ENCODE peak calls at places on chromosomes 11 and 22, in nine cellular contexts. H is esophagus muscularis mucosa, F is fibroblast of pulmonary artery, E is AG04450, C is tibial artery, O is A549, A is GM12865, L is sigmoid colon, K is neural crest cell. S is an unnamed sample.

GRCh38 chr11:111561801-111562325 is 21.3 kb downstream of the LAYN start:
- DNase-seq in H (no peak), F (peak; percentile 88), E (peak; percentile 61), C (no peak), O (peak; percentile 45), A (no peak), L (no peak), K (no peak), S (no peak)

GRCh38 chr11:67230406-67230805 is 35.9 kb upstream of the GRK2 start:
- DNase-seq in H (no peak), F (no peak), E (no peak), C (no peak), O (no peak), A (no peak), L (no peak), K (no peak), S (no peak)

GRCh38 chr11:115924744-115925567 is 420.7 kb upstream of the CADM1 start:
- DNase-seq in H (no peak), F (no peak), E (peak; percentile 67), C (no peak), O (no peak), A (peak; percentile 96), L (no peak), K (no peak), S (no peak)

GRCh38 chr11:46380340-46381045 is 976 bp upstream of the MDK start:
- DNase-seq in H (peak; percentile 86), F (peak; percentile 49), E (no peak), C (peak; percentile 60), O (no peak), A (peak; percentile 44), L (peak; percentile 85), K (peak; percentile 70), S (peak; percentile 96)

GRCh38 chr11:56659755-56660154 is 3.7 kb upstream of the OR5AR1 start:
- DNase-seq in H (no peak), F (no peak), E (no peak), C (no peak), O (no peak), A (no peak), L (no peak), K (no peak), S (peak; percentile 61)

GRCh38 chr11:3959015-3959917 is 103.8 kb downstream of the STIM1 start:
- DNase-seq in H (no peak), F (peak; percentile 35), E (no peak), C (no peak), O (peak; percentile 54), A (peak; percentile 19), L (no peak), K (no peak), S (no peak)

GRCh38 chr11:134519390-134519750 is 107.3 kb upstream of the B3GAT1 start:
- DNase-seq in H (no peak), F (no peak), E (no peak), C (no peak), O (no peak), A (no peak), L (peak; percentile 40), K (no peak), S (no peak)

GRCh38 chr22:23153994-23154393 is 8.7 kb downstream of the RAB36 start:
- DNase-seq in H (no peak), F (no peak), E (no peak), C (no peak), O (no peak), A (no peak), L (no peak), K (no peak), S (no peak)

GRCh38 chr11:2305862-2306823 is 4.3 kb downstream of the TSPAN32 start:
- DNase-seq in H (no peak), F (peak; percentile 91), E (peak; percentile 50), C (peak; percentile 60), O (no peak), A (no peak), L (peak; percentile 97), K (no peak), S (peak; percentile 42)

GRCh38 chr11:10784229-10785145 is 24.2 kb downstream of the EIF4G2 start:
- DNase-seq in H (no peak), F (peak; percentile 58), E (no peak), C (no peak), O (no peak), A (no peak), L (no peak), K (no peak), S (peak; percentile 69)

GRCh38 chr11:61534901-61535839 is 26.6 kb downstream of the LRRC10B start:
- DNase-seq in H (no peak), F (no peak), E (no peak), C (no peak), O (no peak), A (no peak), L (no peak), K (no peak), S (no peak)
- TF ChIP-seq CTCF in H (no peak), F (no peak), E (no peak), C (no peak), O (no peak), A (no peak), L (no peak), K (no peak), S (no peak)

GRCh38 chr11:86427441-86427840 is 52.8 kb downstream of the CCDC81 start:
- DNase-seq in H (no peak), F (no peak), E (no peak), C (no peak), O (no peak), A (no peak), L (no peak), K (no peak), S (no peak)

GRCh38 chr11:86435711-86436110 is 61.0 kb downstream of the CCDC81 start:
- DNase-seq in H (no peak), F (no peak), E (no peak), C (no peak), O (no peak), A (no peak), L (no peak), K (no peak), S (no peak)

GRCh38 chr11:86431258-86431657 is 56.6 kb downstream of the CCDC81 start:
- DNase-seq in H (no peak), F (no peak), E (no peak), C (no peak), O (no peak), A (no peak), L (no peak), K (no peak), S (no peak)
- TF ChIP-seq CTCF in H (no peak), F (no peak), E (no peak), C (no peak), O (no peak), A (no peak), L (no peak), K (no peak), S (no peak)

GRCh38 chr22:37768273-37768672 is 39.5 kb upstream of the GCAT start:
- DNase-seq in H (no peak), F (no peak), E (no peak), C (no peak), O (no peak), A (no peak), L (no peak), K (no peak), S (peak; percentile 69)
- TF ChIP-seq CTCF in H (peak; percentile 4), F (peak; percentile 29), E (peak; percentile 40), C (no peak), O (no peak), A (peak; percentile 24), L (no peak), K (peak; percentile 46), S (peak; percentile 69)

GRCh38 chr22:42408815-42409529 is 23.2 kb downstream of the NFAM1 start:
- DNase-seq in H (no peak), F (no peak), E (no peak), C (no peak), O (no peak), A (no peak), L (no peak), K (no peak), S (no peak)
- TF ChIP-seq CTCF in H (no peak), F (no peak), E (no peak), C (no peak), O (no peak), A (no peak), L (no peak), K (no peak), S (no peak)

GRCh38 chr22:33083212-33083611 is 25.0 kb upstream of the SYN3 start:
- DNase-seq in H (no peak), F (no peak), E (no peak), C (no peak), O (no peak), A (peak; percentile 43), L (no peak), K (no peak), S (no peak)
- TF ChIP-seq CTCF in H (no peak), F (no peak), E (no peak), C (no peak), O (no peak), A (peak; percentile 17), L (no peak), K (peak; percentile 27), S (peak; percentile 51)

GRCh38 chr22:19503869-19504268 is 20.3 kb downstream of the CLDN5 start:
- DNase-seq in H (no peak), F (no peak), E (no peak), C (no peak), O (no peak), A (no peak), L (no peak), K (no peak), S (peak; percentile 76)
- TF ChIP-seq CTCF in H (no peak), F (no peak), E (no peak), C (no peak), O (no peak), A (no peak), L (no peak), K (no peak), S (peak; percentile 62)

GRCh38 chr22:41576877-41577276 is 12.8 kb downstream of the PMM1 start:
- DNase-seq in H (no peak), F (peak; percentile 45), E (no peak), C (peak; percentile 47), O (peak; percentile 72), A (peak; percentile 64), L (no peak), K (peak; percentile 48), S (peak; percentile 94)
- TF ChIP-seq CTCF in H (peak; percentile 60), F (peak; percentile 60), E (peak; percentile 66), C (peak; percentile 62), O (peak; percentile 56), A (peak; percentile 58), L (no peak), K (peak; percentile 62), S (peak; percentile 89)